ENCODE peak calls at places on chromosomes 2 and 18, in five cellular contexts. Z, S, C, B and K are unnamed samples. For H3K9me3, the result is how much of the 10 kb centered on the place peaks cover.

GRCh38 chr2:134124047-134124753 is 129.7 kb upstream of the MGAT5 start:
- DNase-seq in Z (peak), S (peak), C (no peak), B (peak), K (no peak)

GRCh38 chr2:187055463-187055862 is 206.5 kb upstream of the ZSWIM2 start:
- DNase-seq in Z (no peak), S (no peak), C (no peak), B (peak), K (no peak)

GRCh38 chr2:145984541-145984940 is 1464.6 kb upstream of the ZEB2 start:
- DNase-seq in Z (peak), S (peak), C (peak), B (peak), K (no peak)

GRCh38 chr2:96806468-96807126 is 9.5 kb upstream of the CNNM3 start:
- DNase-seq in Z (peak), S (no peak), C (no peak), B (no peak), K (no peak)

GRCh38 chr2:105744909-105745853 is at the start of gene NCK2:
- DNase-seq in Z (peak), S (peak), C (no peak), B (peak), K (no peak)

GRCh38 chr2:289362-290089 is 1.6 kb upstream of the ALKAL2 start:
- DNase-seq in Z (peak), S (peak), C (peak), B (peak), K (peak)

GRCh38 chr2:109166811-109167210 is 37.8 kb downstream of the SH3RF3 start:
- DNase-seq in Z (peak), S (no peak), C (no peak), B (no peak), K (no peak)

GRCh38 chr2:42812899-42813479 is 20.6 kb upstream of the HAAO start:
- DNase-seq in Z (peak), S (no peak), C (peak), B (peak), K (no peak)

GRCh38 chr2:217790681-217791392 is 212.0 kb downstream of the TNS1 start:
- DNase-seq in Z (peak), S (no peak), C (no peak), B (no peak), K (no peak)

GRCh38 chr2:166351319-166351718 is 24.4 kb downstream of the SCN9A start:
- DNase-seq in Z (peak), S (no peak), C (no peak), B (no peak), K (no peak)

GRCh38 chr2:38806001-38806400 is 28.0 kb downstream of the GEMIN6 start:
- DNase-seq in Z (no peak), S (no peak), C (no peak), B (no peak), K (no peak)

GRCh38 chr18:26791676-26792075 is 73.8 kb downstream of the AQP4 start:
- DNase-seq in Z (no peak), S (no peak), C (peak), B (no peak), K (no peak)

GRCh38 chr18:26792661-26793060 is 72.8 kb downstream of the AQP4 start:
- DNase-seq in Z (peak), S (no peak), C (peak), B (no peak), K (no peak)

GRCh38 chr18:26794210-26795101 is 71.1 kb downstream of the AQP4 start:
- DNase-seq in Z (no peak), S (no peak), C (no peak), B (no peak), K (no peak)
- H3K9me3 ChIP-seq in Z (under half), S (under half), C (under half), B (under half), K (under half)

GRCh38 chr2:55420901-55421300 is 1.2 kb upstream of the CCDC88A start:
- DNase-seq in Z (no peak), S (no peak), C (no peak), B (no peak), K (no peak)

GRCh38 chr2:55420244-55420713 is 623 bp upstream of the CCDC88A start:
- DNase-seq in Z (no peak), S (no peak), C (no peak), B (no peak), K (no peak)

GRCh38 chr2:55418512-55419235 is 982 bp downstream of the CCDC88A start:
- DNase-seq in Z (no peak), S (no peak), C (peak), B (peak), K (no peak)

GRCh38 chr2:55419236-55419513 is 481 bp downstream of the CCDC88A start:
- DNase-seq in Z (peak), S (peak), C (peak), B (peak), K (no peak)

GRCh38 chr2:55419514-55420243 is at the start of gene CCDC88A:
- DNase-seq in Z (peak), S (peak), C (peak), B (peak), K (peak)
- TF ChIP-seq POLR2A in Z (peak), S (peak), C (peak), B (peak), K (peak)

GRCh38 chr2:112061840-112062239 is 6.8 kb downstream of the TMEM87B start:
- DNase-seq in Z (no peak), S (no peak), C (no peak), B (no peak), K (no peak)

GRCh38 chr2:112065966-112066365 is 10.9 kb downstream of the TMEM87B start:
- DNase-seq in Z (peak), S (no peak), C (no peak), B (no peak), K (no peak)

GRCh38 chr2:112065486-112065885 is 10.4 kb downstream of the TMEM87B start:
- DNase-seq in Z (no peak), S (no peak), C (no peak), B (no peak), K (no peak)

GRCh38 chr2:112061299-112061698 is 6.2 kb downstream of the TMEM87B start:
- DNase-seq in Z (no peak), S (no peak), C (no peak), B (no peak), K (no peak)

DNA sequence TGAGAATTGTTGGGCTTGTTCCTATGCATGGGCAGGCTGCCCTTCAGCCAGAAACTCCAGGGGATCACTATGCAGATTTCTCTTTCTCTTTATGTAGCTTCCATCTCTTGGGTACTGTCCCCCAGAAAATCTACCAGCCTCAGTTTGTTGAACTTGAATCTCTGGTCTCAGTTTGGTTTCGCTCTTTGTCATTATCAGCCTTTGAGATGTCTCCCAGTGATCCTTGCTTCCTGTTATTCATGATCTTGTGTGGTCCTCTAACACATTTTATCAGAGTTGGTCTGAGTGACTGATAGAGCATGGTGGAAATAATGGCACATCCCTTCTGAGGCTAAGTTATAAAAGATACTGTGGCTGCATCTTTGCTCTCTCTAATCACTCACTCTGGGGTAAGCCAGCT is 7.8 kb downstream of the TMEM87B start:
- DNase-seq in Z (no peak), S (no peak), C (no peak), B (no peak), K (no peak)
- TF ChIP-seq CTCF in Z (no peak), S (no peak), C (no peak), B (no peak), K (no peak)

GRCh38 chr2:48173141-48173540 is 266.8 kb upstream of the FBXO11 start:
- DNase-seq in Z (no peak), S (no peak), C (no peak), B (no peak), K (no peak)
- H3K9me3 ChIP-seq in Z (under half), S (under half), C (under half), B (under half), K (under half)

DNA sequence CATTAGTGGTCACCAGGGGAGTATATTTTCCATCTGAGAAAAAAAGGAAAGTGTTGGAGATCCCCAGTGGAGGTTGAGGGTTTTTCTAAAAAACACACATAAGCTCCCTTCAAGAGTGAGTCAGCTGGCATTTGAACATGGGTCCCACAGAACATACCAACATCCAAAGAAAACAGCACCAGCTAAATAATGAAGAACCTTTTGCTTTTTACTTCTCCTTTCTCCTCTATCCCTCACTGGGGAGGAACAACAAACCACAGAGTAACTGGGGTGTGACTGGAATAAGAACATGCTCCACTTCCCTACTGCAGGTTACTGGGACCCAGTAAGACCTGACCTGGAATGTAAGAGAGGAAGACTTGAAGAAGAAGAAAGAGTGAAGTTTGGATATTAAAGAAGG is 56.5 kb upstream of the RAPH1 start:
- DNase-seq in Z (peak), S (no peak), C (no peak), B (no peak), K (no peak)
- TF ChIP-seq POLR2A in Z (no peak), S (no peak), C (no peak), B (no peak), K (no peak)

GRCh38 chr2:149733936-149734685 is 146.5 kb upstream of the MMADHC start:
- DNase-seq in Z (peak), S (no peak), C (peak), B (no peak), K (peak)

GRCh38 chr2:149732001-149732685 is 144.6 kb upstream of the MMADHC start:
- DNase-seq in Z (peak), S (no peak), C (peak), B (no peak), K (no peak)

GRCh38 chr2:149732730-149733290 is 145.2 kb upstream of the MMADHC start:
- DNase-seq in Z (no peak), S (no peak), C (no peak), B (no peak), K (no peak)

GRCh38 chr2:149729575-149729974 is 142.0 kb upstream of the MMADHC start:
- DNase-seq in Z (no peak), S (no peak), C (no peak), B (no peak), K (no peak)

DNA sequence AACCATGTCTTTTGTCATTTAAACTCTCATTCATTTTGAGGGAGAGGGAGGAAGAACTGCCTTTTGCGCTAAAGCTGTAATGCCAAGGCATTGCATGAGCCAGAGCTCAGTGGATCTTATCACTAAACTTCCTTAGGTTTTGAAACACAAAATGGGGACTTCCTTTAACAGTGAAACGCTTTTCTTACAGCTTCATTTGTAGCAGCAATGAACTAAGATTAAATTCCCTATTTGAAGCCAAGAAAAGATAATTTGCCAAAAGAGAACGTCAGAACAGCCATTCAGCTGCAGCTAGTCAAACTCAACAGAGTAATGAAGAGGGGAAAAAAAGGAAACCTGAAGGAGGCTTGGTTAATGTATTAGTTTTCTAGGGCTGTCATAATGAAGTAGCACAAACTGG is 143.5 kb upstream of the MMADHC start:
- DNase-seq in Z (no peak), S (no peak), C (no peak), B (no peak), K (no peak)
- TF ChIP-seq CTCF in Z (no peak), S (no peak), C (no peak), B (no peak), K (no peak)

DNA sequence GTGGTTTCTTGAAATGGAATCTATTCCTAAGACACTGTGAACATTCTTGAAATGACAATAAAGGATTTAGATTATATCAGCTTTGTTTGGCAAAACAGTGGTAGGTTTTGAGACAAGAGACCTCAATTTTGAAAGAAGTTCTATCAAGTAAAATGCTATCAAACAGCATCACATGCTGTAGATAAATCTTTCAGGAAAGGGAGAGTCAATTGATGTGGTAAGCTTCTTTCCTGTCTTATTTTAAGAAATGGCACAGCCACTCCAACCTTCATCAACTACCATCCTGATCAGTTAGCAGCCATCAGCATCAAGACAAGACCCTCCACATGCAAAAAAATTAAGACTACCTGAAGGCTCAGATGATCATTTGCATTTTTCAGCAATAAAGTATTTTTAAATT is 495.4 kb downstream of the TRIB2 start:
- DNase-seq in Z (no peak), S (no peak), C (no peak), B (no peak), K (no peak)
- H3K9me3 ChIP-seq in Z (under half), S (under half), C (under half), B (under half), K (under half)

GRCh38 chr2:171894612-171894947 is 536 bp upstream of the SLC25A12 start:
- DNase-seq in Z (no peak), S (no peak), C (peak), B (no peak), K (no peak)

GRCh38 chr2:171889808-171890207 is 4.2 kb downstream of the SLC25A12 start:
- DNase-seq in Z (no peak), S (no peak), C (no peak), B (no peak), K (no peak)

GRCh38 chr2:171895781-171896180 is 1.7 kb upstream of the SLC25A12 start:
- DNase-seq in Z (no peak), S (no peak), C (no peak), B (no peak), K (no peak)

GRCh38 chr2:171893196-171893823 is 734 bp downstream of the SLC25A12 start:
- DNase-seq in Z (no peak), S (no peak), C (no peak), B (peak), K (no peak)

DNA sequence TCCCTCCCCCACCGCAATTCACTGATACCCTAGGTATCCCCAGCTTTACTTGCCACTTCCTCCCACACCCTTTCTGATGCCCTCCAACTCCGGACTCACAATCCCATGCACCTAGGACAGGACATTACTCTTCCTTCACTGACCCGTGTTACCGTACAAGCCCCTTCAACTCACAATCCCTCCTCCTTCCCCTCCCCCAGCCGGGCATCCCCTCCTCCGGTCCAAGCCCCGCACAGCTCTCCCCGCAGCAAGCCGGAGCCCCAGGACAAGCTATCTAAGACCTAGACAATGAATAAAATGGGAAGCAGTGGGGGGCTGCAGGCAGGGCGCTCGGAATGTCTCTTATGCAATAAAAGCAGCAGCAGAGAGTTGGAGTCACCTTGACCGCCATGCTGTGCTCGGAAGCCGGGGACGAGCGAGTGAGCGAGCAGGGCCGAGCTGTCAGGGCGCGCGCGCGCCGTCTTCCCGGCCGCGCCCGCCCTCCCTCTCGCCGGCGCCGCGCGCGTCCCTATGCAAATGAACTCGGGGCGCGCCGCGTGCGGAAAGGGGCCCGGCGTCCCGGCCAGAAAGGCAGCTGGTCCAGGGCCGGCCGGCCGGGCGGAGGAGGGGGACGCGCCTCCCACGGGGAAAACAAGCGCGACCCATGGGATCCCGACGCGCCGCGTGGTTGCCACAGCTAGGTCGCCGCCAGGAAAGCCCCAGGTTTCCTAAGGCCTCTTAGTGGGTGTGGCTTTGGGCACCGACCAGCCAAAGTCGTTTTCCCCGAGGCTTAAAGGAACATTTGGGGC is at the start of gene SLC25A12:
- DNase-seq in Z (peak), S (peak), C (peak), B (peak), K (peak)
- TF ChIP-seq POLR2A in Z (peak), S (peak), C (peak), B (peak), K (peak)